ENCODE peak calls at places on chromosome 21, in four cellular contexts. F, R, I and S are unnamed samples.

GRCh38 chr21:15730484-15731242 is 881 bp downstream of the USP25 start:
- DNase-seq in I (no peak), R (no peak), F (no peak), S (no peak)

GRCh38 chr21:38993561-38993960 is 187.8 kb downstream of the ETS2 start:
- DNase-seq in R (peak), I (peak), F (no peak), S (no peak)

GRCh38 chr21:14982336-14982735 is 82.5 kb downstream of the NRIP1 start:
- DNase-seq in R (no peak), F (no peak), I (no peak), S (no peak)

GRCh38 chr21:17455451-17455850 is 57.4 kb upstream of the CXADR start:
- DNase-seq in F (no peak), I (no peak), R (no peak), S (no peak)

GRCh38 chr21:18369115-18369514 is 34.5 kb downstream of the TMPRSS15 start:
- DNase-seq in I (no peak), R (no peak), F (no peak), S (no peak)

GRCh38 chr21:38250991-38251418 is 5.8 kb upstream of the KCNJ15 start:
- DNase-seq in I (no peak), R (no peak), F (no peak), S (no peak)

GRCh38 chr21:43333301-43334062 is 93.4 kb downstream of the SIK1 start:
- DNase-seq in F (peak), R (no peak), I (peak), S (peak)

GRCh38 chr21:21165063-21165645 is 166.9 kb downstream of the NCAM2 start:
- DNase-seq in R (no peak), I (peak), F (no peak), S (no peak)

GRCh38 chr21:38433516-38433915 is 64.8 kb downstream of the ERG start:
- DNase-seq in I (no peak), F (no peak), R (no peak), S (no peak)

GRCh38 chr21:38188037-38188436 is 68.8 kb upstream of the KCNJ15 start:
- DNase-seq in F (no peak), I (peak), R (no peak), S (no peak)

GRCh38 chr21:28537371-28538079 is 455.2 kb downstream of the LTN1 start:
- DNase-seq in F (no peak), R (no peak), I (peak), S (no peak)

GRCh38 chr21:14864211-14865021 is 200.4 kb downstream of the NRIP1 start:
- DNase-seq in I (peak), F (peak), R (no peak), S (peak)

GRCh38 chr21:17472592-17473271 is 40.1 kb upstream of the CXADR start:
- DNase-seq in I (no peak), F (no peak), R (no peak), S (no peak)

GRCh38 chr21:16248705-16249104 is 518.9 kb downstream of the USP25 start:
- DNase-seq in I (no peak), F (no peak), R (no peak), S (no peak)

GRCh38 chr21:19065164-19065563 is 661.6 kb upstream of the TMPRSS15 start:
- DNase-seq in F (no peak), I (no peak), R (no peak), S (no peak)

GRCh38 chr21:45948576-45949141 is 32.9 kb upstream of the COL6A1 start:
- DNase-seq in I (no peak), R (no peak), F (no peak), S (no peak)

GRCh38 chr21:31136891-31137290 is 98.6 kb upstream of the KRTAP19-8 start:
- DNase-seq in F (no peak), I (peak), R (no peak), S (no peak)

GRCh38 chr21:45886610-45887026 is 95.0 kb upstream of the COL6A1 start:
- DNase-seq in I (no peak), R (no peak), F (no peak), S (no peak)

GRCh38 chr21:29674343-29674742 is 265.5 kb downstream of the GRIK1 start:
- DNase-seq in I (no peak), R (no peak), F (no peak), S (no peak)

GRCh38 chr21:29670228-29670627 is 269.6 kb downstream of the GRIK1 start:
- DNase-seq in I (no peak), F (no peak), R (no peak), S (no peak)

GRCh38 chr21:29669416-29669815 is 270.4 kb downstream of the GRIK1 start:
- DNase-seq in R (no peak), I (no peak), F (no peak), S (no peak)

GRCh38 chr21:29673096-29673610 is 266.6 kb downstream of the GRIK1 start:
- DNase-seq in R (no peak), I (no peak), F (no peak), S (no peak)

GRCh38 chr21:29671728-29672127 is 268.1 kb downstream of the GRIK1 start:
- DNase-seq in R (no peak), I (no peak), F (no peak), S (no peak)
- TF ChIP-seq CTCF in R (no peak), I (no peak), F (no peak), S (peak)

GRCh38 chr21:44844256-44844655 is 26.4 kb upstream of the SUMO3 start:
- DNase-seq in I (no peak), R (no peak), F (no peak), S (no peak)

GRCh38 chr21:44847261-44848056 is 26.0 kb downstream of the PTTG1IP start:
- DNase-seq in I (no peak), R (no peak), F (no peak), S (no peak)

GRCh38 chr21:44845418-44846200 is 27.7 kb upstream of the SUMO3 start:
- DNase-seq in R (no peak), I (peak), F (peak), S (peak)

GRCh38 chr21:44846485-44847260 is 26.8 kb downstream of the PTTG1IP start:
- DNase-seq in I (peak), F (no peak), R (no peak), S (no peak)

DNA sequence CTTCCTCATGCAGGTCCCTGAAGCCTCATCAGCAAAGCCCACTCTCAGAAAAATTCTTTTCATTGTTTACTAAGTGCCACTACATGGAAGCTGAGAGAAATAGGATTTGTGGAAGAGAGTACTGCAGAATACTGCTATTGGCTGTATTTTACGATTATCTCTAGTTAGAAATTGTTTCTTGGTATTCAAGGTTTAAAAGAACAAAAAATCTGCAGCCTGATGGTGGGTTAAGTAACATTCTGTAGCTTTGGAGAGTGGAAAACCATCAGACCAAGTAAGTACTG is 27.3 kb downstream of the PTTG1IP start:
- DNase-seq in F (no peak), R (no peak), I (no peak), S (no peak)
- TF ChIP-seq CTCF in F (no peak), R (no peak), I (no peak), S (no peak)

GRCh38 chr21:34728479-34728878 is 59.7 kb downstream of the CLIC6 start:
- DNase-seq in I (no peak), F (no peak), R (no peak), S (no peak)

GRCh38 chr21:34724131-34724856 is 55.5 kb downstream of the CLIC6 start:
- DNase-seq in I (no peak), F (no peak), R (no peak), S (no peak)

GRCh38 chr21:34724857-34725195 is 56.0 kb downstream of the CLIC6 start:
- DNase-seq in I (peak), R (no peak), F (no peak), S (no peak)

GRCh38 chr21:34726627-34727337 is 58.0 kb downstream of the CLIC6 start:
- DNase-seq in I (no peak), F (no peak), R (no peak), S (no peak)

GRCh38 chr21:34722684-34723300 is 54.0 kb downstream of the CLIC6 start:
- DNase-seq in I (no peak), R (no peak), F (no peak), S (peak)
- TF ChIP-seq CTCF in I (peak), R (peak), F (peak), S (peak)

GRCh38 chr21:36706951-36707762 is 8.2 kb downstream of the SIM2 start:
- DNase-seq in I (no peak), F (no peak), R (no peak), S (no peak)
- TF ChIP-seq CTCF in I (peak), F (peak), R (no peak), S (no peak)

DNA sequence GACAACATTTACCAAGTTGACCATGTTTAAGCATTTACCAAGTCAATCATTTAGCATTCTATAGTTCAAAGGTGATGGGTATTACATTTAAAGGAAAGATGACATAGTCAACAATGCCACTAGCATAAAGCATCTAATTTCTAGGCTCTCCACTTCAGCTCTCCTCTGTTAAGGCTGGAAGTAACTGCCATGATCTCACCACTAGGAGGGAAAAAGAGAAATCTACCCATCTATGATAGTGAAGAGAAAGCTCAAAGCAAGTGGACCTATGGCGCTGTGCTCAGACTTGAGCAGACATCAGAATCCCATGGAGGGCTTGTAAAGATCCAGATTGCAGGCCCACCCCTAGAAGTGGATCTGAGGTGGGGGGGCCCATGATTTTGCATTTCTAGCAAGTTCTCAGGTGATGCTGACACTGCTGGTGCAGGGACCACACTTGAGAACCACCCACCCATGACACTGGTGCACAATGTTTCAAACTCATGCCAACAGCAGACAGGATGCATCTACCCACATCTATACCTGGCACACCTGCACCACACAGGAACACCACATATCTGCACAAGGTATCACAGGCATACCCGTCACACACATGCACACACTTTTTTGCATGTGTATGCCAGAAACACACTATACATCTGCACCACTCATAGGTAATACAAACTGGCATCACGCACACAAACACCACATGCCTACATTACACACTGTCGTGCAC is 392.9 kb upstream of the RUNX1 start:
- DNase-seq in I (no peak), F (no peak), R (no peak), S (no peak)
- TF ChIP-seq CTCF in I (no peak), F (no peak), R (no peak), S (no peak)

DNA sequence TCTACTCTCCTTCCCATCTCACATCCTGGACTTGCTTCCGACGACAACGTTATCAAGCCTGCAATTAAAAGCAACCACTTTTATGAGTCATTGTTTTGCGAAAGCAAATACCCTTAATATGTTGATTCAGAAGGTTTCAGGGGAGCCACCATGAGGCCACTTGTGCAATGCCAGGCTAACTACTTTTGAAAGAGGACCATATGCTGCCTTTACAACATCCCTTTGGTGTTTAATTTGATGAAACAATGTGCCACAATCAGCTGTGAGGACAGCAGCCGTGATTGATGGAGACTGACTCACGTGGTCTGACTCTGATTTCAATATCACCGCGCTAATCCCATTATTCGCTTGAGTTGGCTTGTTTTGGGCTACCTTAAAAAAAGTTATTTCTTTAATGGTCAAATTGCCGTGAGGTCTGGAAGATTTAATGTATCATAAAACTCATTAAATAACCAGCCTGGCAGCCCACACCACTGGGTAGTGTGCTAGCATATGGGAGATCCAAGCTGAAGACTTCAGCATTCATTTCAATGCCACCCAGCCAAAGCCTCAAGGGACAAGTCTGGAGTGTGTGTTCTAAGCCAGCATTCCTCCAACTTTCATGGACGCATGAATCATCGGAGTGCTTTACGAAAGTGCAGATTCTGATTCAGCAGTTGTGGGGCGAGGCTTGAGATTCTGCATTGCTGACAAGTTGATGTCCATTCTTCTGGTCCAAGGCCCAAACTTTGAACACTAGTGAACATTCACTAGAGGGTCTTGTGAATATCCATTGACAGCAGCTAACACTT is 73.3 kb upstream of the PAXBP1 start:
- DNase-seq in R (peak), F (no peak), I (peak), S (no peak)
- TF ChIP-seq CTCF in R (no peak), F (no peak), I (peak), S (no peak)

GRCh38 chr21:42010507-42011493 is 640 bp upstream of the ZBTB21 start:
- DNase-seq in F (peak), I (peak), R (no peak), S (peak)

GRCh38 chr21:42006765-42007164 is 3.4 kb downstream of the ZBTB21 start:
- DNase-seq in I (no peak), R (no peak), F (no peak), S (no peak)

GRCh38 chr21:42009831-42010506 is at the start of gene ZBTB21:
- DNase-seq in F (peak), R (peak), I (peak), S (peak)

GRCh38 chr21:42007541-42007940 is 2.6 kb downstream of the ZBTB21 start:
- DNase-seq in R (no peak), I (no peak), F (no peak), S (no peak)

GRCh38 chr21:42009018-42009830 is 936 bp downstream of the ZBTB21 start:
- DNase-seq in F (peak), R (no peak), I (peak), S (peak)
- TF ChIP-seq CTCF in F (peak), R (no peak), I (peak), S (peak)

DNA sequence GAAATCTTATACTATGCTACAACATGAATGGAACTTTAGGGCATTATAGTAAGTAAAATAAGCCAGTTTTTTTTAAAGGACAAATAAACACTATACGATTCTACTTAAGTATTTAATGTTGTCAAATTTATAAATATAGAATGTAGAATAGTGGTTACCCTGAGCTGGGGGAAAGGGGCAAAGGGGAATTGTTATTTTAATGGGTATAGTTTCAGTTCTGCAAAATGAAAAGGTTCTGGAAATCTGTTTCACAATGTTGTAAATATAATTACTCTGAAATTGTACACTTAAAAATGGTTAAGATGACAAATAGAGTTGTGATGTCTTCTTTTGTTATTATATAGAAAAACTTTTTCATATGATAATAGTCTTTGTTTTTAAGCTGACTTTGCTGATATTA is 366.3 kb downstream of the MRPL39 start:
- DNase-seq in R (no peak), I (no peak), F (no peak), S (no peak)
- TF ChIP-seq CTCF in R (no peak), I (no peak), F (no peak), S (no peak)

DNA sequence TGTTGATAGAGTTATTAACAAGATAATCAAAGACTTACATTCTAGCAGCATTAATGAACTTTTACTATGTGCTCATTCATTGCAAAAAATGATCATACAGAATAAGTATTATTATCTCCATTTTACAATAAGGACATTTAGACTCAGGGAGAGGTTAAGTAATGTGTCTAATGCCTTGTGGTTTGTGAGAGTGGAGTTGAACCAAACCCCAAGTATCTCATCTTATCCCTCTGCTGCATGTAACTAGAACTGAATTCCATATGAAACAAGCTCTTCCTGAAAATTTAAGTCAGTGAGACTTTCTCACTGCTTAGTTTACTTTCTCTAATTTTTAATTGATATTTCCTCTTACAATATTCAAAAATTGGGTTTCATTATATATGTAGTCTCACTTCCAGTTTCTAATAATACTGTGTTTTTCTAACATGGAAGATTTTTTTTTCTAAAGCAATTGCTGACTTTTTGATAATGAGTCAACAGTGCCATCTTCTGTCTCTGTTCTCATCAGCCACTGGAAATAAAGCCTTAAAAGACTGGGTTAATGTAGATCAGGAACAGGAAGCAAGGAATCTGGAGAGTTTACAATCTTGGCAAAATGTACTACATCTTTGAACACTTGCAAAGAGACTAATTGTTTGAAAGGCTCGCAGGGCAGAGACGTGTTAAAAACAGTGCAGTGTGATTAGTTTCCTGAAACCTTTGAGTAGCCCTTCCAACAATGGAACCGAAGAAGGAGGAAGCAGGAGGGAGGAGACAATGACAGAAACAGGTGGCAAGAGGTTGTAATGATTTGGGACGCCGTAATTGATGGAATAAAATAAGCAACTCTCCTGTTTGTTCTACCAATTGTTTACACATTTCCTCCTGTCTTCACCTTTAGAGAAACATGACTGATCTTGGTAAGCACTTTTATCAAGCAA is 567.6 kb downstream of the MRPL39 start:
- DNase-seq in R (no peak), I (peak), F (no peak), S (no peak)
- TF ChIP-seq CTCF in R (no peak), I (no peak), F (peak), S (peak)